ENCODE peak calls at places on chromosomes 11 and 22, in nine cellular contexts. One of them, this sample, is unnamed.

GRCh38 chr11:9825315-9825714 is 161.4 kb downstream of the SWAP70 start:
- DNase-seq in psoas muscle: no peak
- DNase-seq in colonic mucosa: no peak
- DNase-seq in GM23338: no peak
- DNase-seq in right lobe of liver: no peak
- DNase-seq in kidney: no peak
- DNase-seq in cardiac muscle cell: peak
- DNase-seq in transverse colon: no peak
- DNase-seq in adrenal gland: no peak
- DNase-seq in this sample: no peak

GRCh38 chr11:116701297-116701801 is 71.4 kb downstream of the BUD13 start:
- DNase-seq in psoas muscle: no peak
- DNase-seq in transverse colon: no peak
- DNase-seq in adrenal gland: no peak
- DNase-seq in cardiac muscle cell: no peak
- DNase-seq in colonic mucosa: no peak
- DNase-seq in kidney: no peak
- DNase-seq in right lobe of liver: no peak
- DNase-seq in GM23338: no peak
- DNase-seq in this sample: no peak

GRCh38 chr22:27438271-27438980 is 363.1 kb downstream of the MN1 start:
- DNase-seq in psoas muscle: no peak
- DNase-seq in GM23338: no peak
- DNase-seq in transverse colon: no peak
- DNase-seq in right lobe of liver: no peak
- DNase-seq in kidney: no peak
- DNase-seq in adrenal gland: peak
- DNase-seq in cardiac muscle cell: peak
- DNase-seq in colonic mucosa: peak
- DNase-seq in this sample: peak

GRCh38 chr11:71451596-71452353 is 1.2 kb upstream of the NADSYN1 start:
- DNase-seq in cardiac muscle cell: no peak
- DNase-seq in transverse colon: peak
- DNase-seq in kidney: peak
- DNase-seq in colonic mucosa: peak
- DNase-seq in adrenal gland: peak
- DNase-seq in right lobe of liver: peak
- DNase-seq in GM23338: peak
- DNase-seq in psoas muscle: no peak
- DNase-seq in this sample: no peak

GRCh38 chr11:134656861-134657540 is 245.0 kb upstream of the B3GAT1 start:
- DNase-seq in right lobe of liver: no peak
- DNase-seq in cardiac muscle cell: no peak
- DNase-seq in colonic mucosa: peak
- DNase-seq in adrenal gland: no peak
- DNase-seq in psoas muscle: no peak
- DNase-seq in GM23338: no peak
- DNase-seq in transverse colon: no peak
- DNase-seq in kidney: peak
- DNase-seq in this sample: no peak

GRCh38 chr11:130213143-130213978 is 53.8 kb downstream of the ST14 start:
- DNase-seq in GM23338: peak
- DNase-seq in psoas muscle: peak
- DNase-seq in kidney: peak
- DNase-seq in adrenal gland: peak
- DNase-seq in right lobe of liver: peak
- DNase-seq in transverse colon: peak
- DNase-seq in colonic mucosa: peak
- DNase-seq in cardiac muscle cell: peak
- DNase-seq in this sample: peak

GRCh38 chr11:15699978-15700377 is 585.3 kb downstream of the INSC start:
- DNase-seq in GM23338: no peak
- DNase-seq in right lobe of liver: no peak
- DNase-seq in cardiac muscle cell: no peak
- DNase-seq in kidney: no peak
- DNase-seq in colonic mucosa: no peak
- DNase-seq in psoas muscle: no peak
- DNase-seq in transverse colon: no peak
- DNase-seq in adrenal gland: no peak
- DNase-seq in this sample: no peak

GRCh38 chr11:75668508-75669297 is at the start of gene MAP6:
- DNase-seq in cardiac muscle cell: no peak
- DNase-seq in psoas muscle: peak
- DNase-seq in kidney: no peak
- DNase-seq in GM23338: peak
- DNase-seq in colonic mucosa: peak
- DNase-seq in right lobe of liver: no peak
- DNase-seq in adrenal gland: peak
- DNase-seq in transverse colon: peak
- DNase-seq in this sample: no peak

GRCh38 chr22:28911777-28912669 is 28.7 kb downstream of the ZNRF3 start:
- DNase-seq in transverse colon: no peak
- DNase-seq in cardiac muscle cell: peak
- DNase-seq in right lobe of liver: no peak
- DNase-seq in kidney: no peak
- DNase-seq in adrenal gland: peak
- DNase-seq in psoas muscle: no peak
- DNase-seq in GM23338: no peak
- DNase-seq in colonic mucosa: peak
- DNase-seq in this sample: peak

GRCh38 chr11:132037961-132038360 is 667.5 kb downstream of the NTM start:
- DNase-seq in cardiac muscle cell: no peak
- DNase-seq in kidney: no peak
- DNase-seq in psoas muscle: no peak
- DNase-seq in transverse colon: no peak
- DNase-seq in right lobe of liver: no peak
- DNase-seq in GM23338: no peak
- DNase-seq in adrenal gland: no peak
- DNase-seq in colonic mucosa: no peak
- DNase-seq in this sample: no peak

GRCh38 chr11:61966673-61967176 is 709 bp downstream of the FTH1 start:
- DNase-seq in psoas muscle: no peak
- DNase-seq in right lobe of liver: peak
- DNase-seq in cardiac muscle cell: peak
- DNase-seq in GM23338: peak
- DNase-seq in kidney: peak
- DNase-seq in colonic mucosa: peak
- DNase-seq in transverse colon: no peak
- DNase-seq in adrenal gland: peak
- DNase-seq in this sample: no peak

DNA sequence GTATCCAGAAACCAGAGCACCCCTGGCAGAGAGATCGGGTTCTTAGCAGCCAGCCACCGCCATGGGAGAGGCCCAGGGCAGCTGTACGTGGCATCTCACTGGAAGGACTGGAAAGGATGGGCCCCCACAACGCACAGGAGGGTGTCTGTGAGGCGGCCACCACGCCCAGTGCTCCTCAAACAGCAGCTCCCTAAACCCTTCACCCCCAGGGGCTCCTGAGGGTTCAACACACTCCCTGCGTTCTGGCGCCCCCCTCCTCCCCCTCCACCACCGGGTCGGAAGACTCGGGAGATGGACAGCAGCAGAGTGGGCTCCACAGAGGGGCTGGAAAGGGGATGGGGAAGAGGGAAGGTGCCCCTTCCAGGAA is 1.1 kb downstream of the MAPK12 start:
- DNase-seq in GM23338: no peak
- DNase-seq in cardiac muscle cell: no peak
- DNase-seq in adrenal gland: no peak
- DNase-seq in transverse colon: no peak
- DNase-seq in psoas muscle: no peak
- DNase-seq in colonic mucosa: no peak
- DNase-seq in kidney: no peak
- DNase-seq in right lobe of liver: no peak
- DNase-seq in this sample: no peak
- H3K27ac ChIP-seq in GM23338: no peak
- H3K27ac ChIP-seq in cardiac muscle cell: no peak
- H3K27ac ChIP-seq in adrenal gland: no peak
- H3K27ac ChIP-seq in transverse colon: no peak
- H3K27ac ChIP-seq in psoas muscle: peak
- H3K27ac ChIP-seq in colonic mucosa: no peak
- H3K27ac ChIP-seq in kidney: no peak
- H3K27ac ChIP-seq in right lobe of liver: no peak
- H3K27ac ChIP-seq in this sample: no peak

GRCh38 chr11:57399221-57399620 is 8.8 kb upstream of the PRG2 start:
- DNase-seq in right lobe of liver: no peak
- DNase-seq in psoas muscle: no peak
- DNase-seq in kidney: no peak
- DNase-seq in colonic mucosa: no peak
- DNase-seq in GM23338: no peak
- DNase-seq in cardiac muscle cell: no peak
- DNase-seq in transverse colon: no peak
- DNase-seq in adrenal gland: no peak
- DNase-seq in this sample: no peak

GRCh38 chr11:57402188-57403066 is 12.0 kb upstream of the PRG2 start:
- DNase-seq in cardiac muscle cell: peak
- DNase-seq in colonic mucosa: no peak
- DNase-seq in right lobe of liver: no peak
- DNase-seq in adrenal gland: no peak
- DNase-seq in transverse colon: no peak
- DNase-seq in psoas muscle: no peak
- DNase-seq in GM23338: no peak
- DNase-seq in kidney: no peak
- DNase-seq in this sample: no peak

GRCh38 chr11:57396744-57397143 is 6.3 kb upstream of the PRG2 start:
- DNase-seq in transverse colon: no peak
- DNase-seq in cardiac muscle cell: no peak
- DNase-seq in adrenal gland: no peak
- DNase-seq in colonic mucosa: no peak
- DNase-seq in right lobe of liver: no peak
- DNase-seq in psoas muscle: no peak
- DNase-seq in GM23338: no peak
- DNase-seq in kidney: no peak
- DNase-seq in this sample: no peak

GRCh38 chr11:57397394-57397990 is 7.0 kb upstream of the PRG2 start:
- DNase-seq in colonic mucosa: no peak
- DNase-seq in adrenal gland: no peak
- DNase-seq in GM23338: no peak
- DNase-seq in psoas muscle: no peak
- DNase-seq in kidney: no peak
- DNase-seq in cardiac muscle cell: no peak
- DNase-seq in right lobe of liver: no peak
- DNase-seq in transverse colon: no peak
- DNase-seq in this sample: no peak

DNA sequence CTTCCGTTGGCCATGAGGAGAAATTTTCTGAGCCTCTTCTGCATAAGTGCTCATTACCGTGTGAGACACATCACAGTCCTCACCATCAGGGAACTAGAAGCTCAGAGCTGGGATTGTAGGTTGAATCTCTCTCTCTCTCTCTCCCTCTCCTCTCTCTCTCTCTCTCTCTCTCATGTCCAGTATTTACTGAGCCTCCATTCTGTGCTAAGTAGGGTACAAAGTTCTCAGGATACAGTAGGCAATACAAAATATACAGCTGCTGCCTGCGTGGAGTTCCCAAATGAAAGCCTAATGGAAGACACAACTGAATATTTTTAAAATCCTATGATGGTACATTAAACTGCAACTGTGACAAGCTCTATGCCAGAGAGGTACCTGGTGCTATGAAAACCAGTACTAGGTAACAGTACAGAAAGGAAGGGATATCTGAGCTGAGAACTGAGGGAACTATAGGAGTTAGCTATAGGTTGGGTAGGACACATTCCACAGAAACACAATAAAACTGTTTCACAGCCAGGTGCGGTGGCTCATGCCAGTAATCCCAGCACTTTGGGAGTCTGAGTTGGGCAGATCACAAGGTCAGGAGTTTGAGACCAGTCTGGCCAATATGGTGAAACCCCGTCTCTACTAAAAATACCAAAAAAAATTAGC is 9.6 kb upstream of the PRG2 start:
- DNase-seq in GM23338: no peak
- DNase-seq in kidney: no peak
- DNase-seq in transverse colon: no peak
- DNase-seq in colonic mucosa: no peak
- DNase-seq in adrenal gland: no peak
- DNase-seq in right lobe of liver: no peak
- DNase-seq in cardiac muscle cell: no peak
- DNase-seq in psoas muscle: no peak
- DNase-seq in this sample: no peak
- H3K27ac ChIP-seq in GM23338: no peak
- H3K27ac ChIP-seq in kidney: no peak
- H3K27ac ChIP-seq in transverse colon: no peak
- H3K27ac ChIP-seq in colonic mucosa: no peak
- H3K27ac ChIP-seq in adrenal gland: no peak
- H3K27ac ChIP-seq in right lobe of liver: no peak
- H3K27ac ChIP-seq in cardiac muscle cell: no peak
- H3K27ac ChIP-seq in psoas muscle: no peak
- H3K27ac ChIP-seq in this sample: no peak

DNA sequence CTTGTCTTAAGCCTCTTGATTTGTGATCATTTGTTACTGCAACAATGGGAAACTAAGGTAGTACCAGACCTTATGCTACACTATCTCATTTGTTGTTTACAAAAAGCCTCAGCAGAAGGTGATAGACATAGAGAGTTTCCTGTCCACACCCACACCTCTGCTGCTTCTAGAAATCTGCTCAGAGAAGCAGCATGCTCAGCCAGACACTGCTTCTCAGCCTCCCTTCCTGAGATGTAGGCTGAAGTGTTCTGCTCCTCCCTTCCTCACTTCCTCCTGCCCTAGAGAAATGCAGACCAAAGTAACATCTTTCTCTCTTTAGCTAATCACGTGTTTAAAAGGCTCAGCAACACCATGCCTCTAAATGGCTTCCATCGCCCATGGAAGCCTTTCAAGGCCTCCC is 88.4 kb downstream of the SLC1A2 start:
- DNase-seq in cardiac muscle cell: no peak
- DNase-seq in kidney: no peak
- DNase-seq in psoas muscle: no peak
- DNase-seq in colonic mucosa: no peak
- DNase-seq in GM23338: no peak
- DNase-seq in transverse colon: no peak
- DNase-seq in adrenal gland: no peak
- DNase-seq in right lobe of liver: no peak
- DNase-seq in this sample: no peak
- H3K27ac ChIP-seq in cardiac muscle cell: no peak
- H3K27ac ChIP-seq in kidney: no peak
- H3K27ac ChIP-seq in psoas muscle: no peak
- H3K27ac ChIP-seq in colonic mucosa: peak
- H3K27ac ChIP-seq in GM23338: no peak
- H3K27ac ChIP-seq in transverse colon: no peak
- H3K27ac ChIP-seq in adrenal gland: no peak
- H3K27ac ChIP-seq in right lobe of liver: no peak
- H3K27ac ChIP-seq in this sample: no peak

DNA sequence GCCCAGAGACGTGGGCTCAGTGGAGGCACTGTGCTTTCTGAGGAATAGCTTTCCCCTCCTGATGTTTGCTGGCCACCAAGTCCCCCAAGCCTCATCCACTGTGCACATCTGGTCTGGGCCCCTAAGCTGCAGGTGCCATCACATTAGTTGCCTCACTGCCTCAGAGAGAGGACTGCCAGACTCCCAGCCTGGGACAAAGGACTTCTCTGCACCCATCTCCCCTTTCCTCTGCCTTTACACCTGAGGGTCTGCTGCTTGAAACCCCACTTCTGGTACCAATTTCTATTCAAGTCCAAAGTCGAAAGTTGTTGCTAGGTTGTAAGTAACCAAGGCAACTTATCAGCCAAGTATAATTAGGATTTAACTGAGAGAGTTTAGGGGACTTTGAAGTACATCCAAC is 3.7 kb upstream of the LZTR1 start:
- DNase-seq in kidney: no peak
- DNase-seq in right lobe of liver: no peak
- DNase-seq in adrenal gland: no peak
- DNase-seq in transverse colon: no peak
- DNase-seq in colonic mucosa: no peak
- DNase-seq in cardiac muscle cell: no peak
- DNase-seq in GM23338: no peak
- DNase-seq in psoas muscle: no peak
- DNase-seq in this sample: no peak
- H3K27ac ChIP-seq in kidney: no peak
- H3K27ac ChIP-seq in right lobe of liver: no peak
- H3K27ac ChIP-seq in adrenal gland: no peak
- H3K27ac ChIP-seq in transverse colon: no peak
- H3K27ac ChIP-seq in colonic mucosa: no peak
- H3K27ac ChIP-seq in cardiac muscle cell: no peak
- H3K27ac ChIP-seq in GM23338: no peak
- H3K27ac ChIP-seq in psoas muscle: no peak
- H3K27ac ChIP-seq in this sample: no peak

This sample was measured in prostate gland.